ENCODE peak calls at places on chromosomes 7 and 10, in nine cellular contexts. R, J, V, I, U, W, M, A and P are unnamed samples.

GRCh38 chr10:128326851-128327250 is 200.6 kb upstream of the MKI67 start:
- DNase-seq in I (no peak), U (no peak), M (no peak), A (no peak), R (no peak), V (no peak), J (no peak), W (no peak), P (no peak)

GRCh38 chr10:119652361-119652760 is 1.2 kb downstream of the BAG3 start:
- DNase-seq in J (no peak), V (no peak), I (no peak), R (no peak), A (no peak), M (no peak), U (no peak), W (no peak), P (no peak)

GRCh38 chr7:15764010-15764409 is 77.5 kb upstream of the MEOX2 start:
- DNase-seq in R (no peak), J (no peak), A (no peak), M (no peak), U (no peak), V (no peak), W (no peak), I (no peak), P (no peak)

GRCh38 chr10:124414077-124414476 is 4.6 kb downstream of the OAT start:
- DNase-seq in M (no peak), V (no peak), J (no peak), A (no peak), I (no peak), W (no peak), U (no peak), R (no peak), P (no peak)

GRCh38 chr7:92809397-92810241 is 26.8 kb downstream of the CDK6 start:
- DNase-seq in U (peak), W (no peak), V (no peak), A (peak), M (peak), J (peak), R (peak), I (peak), P (peak)

GRCh38 chr10:44422631-44423030 is 37.7 kb upstream of the CXCL12 start:
- DNase-seq in M (no peak), W (no peak), A (no peak), U (no peak), I (no peak), V (no peak), J (no peak), R (no peak), P (no peak)

GRCh38 chr7:33392143-33392542 is 262.8 kb downstream of the BBS9 start:
- DNase-seq in R (no peak), W (peak), M (no peak), A (no peak), V (peak), J (no peak), U (no peak), I (no peak), P (no peak)

GRCh38 chr7:124667754-124668153 is 97.8 kb downstream of the GPR37 start:
- DNase-seq in J (no peak), W (no peak), V (no peak), I (no peak), A (no peak), R (no peak), U (no peak), M (no peak), P (no peak)

GRCh38 chr7:111075498-111075897 is 15.4 kb upstream of the LRRN3 start:
- DNase-seq in R (no peak), I (no peak), A (no peak), W (no peak), J (no peak), V (no peak), U (no peak), M (no peak), P (no peak)

GRCh38 chr10:13712799-13713581 is 126.2 kb downstream of the PRPF18 start:
- DNase-seq in V (no peak), U (no peak), R (peak), M (no peak), W (no peak), A (peak), I (no peak), J (no peak), P (no peak)

GRCh38 chr7:16587785-16588184 is 57.8 kb downstream of the ANKMY2 start:
- DNase-seq in W (peak), M (no peak), A (no peak), J (no peak), V (no peak), I (no peak), R (no peak), U (no peak), P (no peak)

GRCh38 chr10:21926949-21927348 is 76.6 kb downstream of the DNAJC1 start:
- DNase-seq in J (no peak), I (no peak), M (no peak), R (no peak), U (no peak), A (no peak), W (no peak), V (no peak), P (no peak)

GRCh38 chr10:30115391-30116253 is 56.2 kb upstream of the JCAD start:
- DNase-seq in U (no peak), A (no peak), V (no peak), M (no peak), I (no peak), W (no peak), J (no peak), R (no peak), P (no peak)

GRCh38 chr10:128996092-128996491 is 470.9 kb upstream of the MGMT start:
- DNase-seq in I (no peak), J (no peak), A (no peak), V (no peak), U (no peak), R (no peak), W (no peak), M (no peak), P (no peak)

GRCh38 chr7:46945328-46945727 is 636.6 kb downstream of the TNS3 start:
- DNase-seq in M (no peak), A (no peak), R (no peak), W (no peak), U (no peak), V (no peak), J (no peak), I (no peak), P (no peak)

GRCh38 chr7:78099715-78100477 is 301.3 kb downstream of the PHTF2 start:
- DNase-seq in U (no peak), I (no peak), W (no peak), J (no peak), V (no peak), M (no peak), R (no peak), A (no peak), P (no peak)

GRCh38 chr7:73851410-73852338 is 9.3 kb upstream of the TMEM270 start:
- DNase-seq in J (no peak), R (peak), A (no peak), U (peak), V (no peak), M (no peak), I (no peak), W (no peak), P (no peak)

GRCh38 chr10:126902157-126902556 is 3.1 kb upstream of the DOCK1 start:
- DNase-seq in I (no peak), U (no peak), R (no peak), V (no peak), J (no peak), M (no peak), W (no peak), A (no peak), P (no peak)

GRCh38 chr7:108609643-108610042 is 40.0 kb downstream of the DNAJB9 start:
- DNase-seq in M (no peak), I (no peak), V (no peak), J (no peak), U (no peak), W (no peak), A (no peak), R (no peak), P (no peak)

GRCh38 chr10:101050206-101051069 is 11.4 kb upstream of the KAZALD1 start:
- DNase-seq in A (peak), M (peak), V (no peak), U (peak), R (no peak), J (peak), W (peak), I (peak), P (peak)

GRCh38 chr10:131792809-131793208 is 108.0 kb upstream of the PPP2R2D start:
- DNase-seq in I (no peak), V (no peak), M (no peak), W (no peak), U (no peak), A (no peak), R (no peak), J (no peak), P (no peak)

GRCh38 chr7:101736077-101736476 is 81.3 kb upstream of the CUX1 start:
- DNase-seq in A (no peak), I (no peak), W (no peak), R (no peak), U (no peak), J (no peak), M (no peak), V (no peak), P (no peak)

GRCh38 chr10:28987555-28988320 is 301.1 kb upstream of the LYZL1 start:
- DNase-seq in I (no peak), A (no peak), M (no peak), V (no peak), J (no peak), W (no peak), U (no peak), R (no peak), P (no peak)

GRCh38 chr10:72736176-72736795 is 44.3 kb downstream of the MCU start:
- DNase-seq in M (no peak), V (no peak), W (no peak), I (no peak), A (no peak), R (no peak), U (no peak), J (no peak), P (no peak)